ENCODE peak calls at places on chromosomes 13 and 19, in five cellular contexts. G is uterus; T is Kasumi-1; V is stimulated activated CD8-positive, alpha-beta memory T cell treated with anti-CD3 and anti-CD28 coated beads, Interleukin-7, amount 100 ng/mL, for 1 hour; H is occipital lobe. B is an unnamed sample.

GRCh38 chr19:2474232-2475017 is 1.5 kb upstream of the GADD45B start:
- DNase-seq in V (peak), T (peak), H (peak), G (peak), B (peak)

GRCh38 chr19:44903602-44904425 is 1.8 kb upstream of the APOE start:
- DNase-seq in G (peak), T (peak), H (no peak), V (peak), B (peak)

GRCh38 chr13:39527301-39527700 is 75.7 kb downstream of the LHFPL6 start:
- DNase-seq in G (no peak), H (no peak), T (no peak), V (no peak), B (no peak)

GRCh38 chr13:38636756-38637155 is 50.1 kb upstream of the FREM2 start:
- DNase-seq in V (no peak), T (no peak), G (no peak), H (no peak), B (no peak)

GRCh38 chr13:28530729-28531194 is 35.8 kb upstream of the FLT1 start:
- DNase-seq in T (peak), H (no peak), V (no peak), G (no peak), B (no peak)

GRCh38 chr19:36101550-36102327 is 9.2 kb upstream of the OVOL3 start:
- DNase-seq in T (no peak), V (no peak), G (no peak), H (no peak), B (no peak)

GRCh38 chr19:2231621-2232221 is 4.4 kb downstream of the PLEKHJ1 start:
- DNase-seq in H (no peak), G (no peak), T (peak), V (no peak), B (no peak)

GRCh38 chr13:86986448-86986847 is 684.7 kb upstream of the SLITRK5 start:
- DNase-seq in V (no peak), H (no peak), G (no peak), T (no peak), B (no peak)

GRCh38 chr13:99383946-99384345 is 76.7 kb upstream of the GPR183 start:
- DNase-seq in G (no peak), V (no peak), T (no peak), H (no peak), B (no peak)